ENCODE peak calls at places on chromosomes 3 and 15, in four cellular contexts. J, X, O and N are unnamed samples.
A peak's percentile ranks its signal among the peaks of the same experiment; 100 is the strongest.

GRCh38 chr3:188006726-188007393 is 147.1 kb upstream of the LPP start:
- DNase-seq in O (no peak), J (no peak), X (no peak), N (no peak)

GRCh38 chr3:170049146-170050000 is 11.6 kb downstream of the GPR160 start:
- DNase-seq in X (no peak), O (no peak), J (no peak), N (peak; percentile 85)

GRCh38 chr3:39349080-39349479 is 19.6 kb downstream of the CCR8 start:
- DNase-seq in X (no peak), J (no peak), O (no peak), N (no peak)

GRCh38 chr15:77716632-77717343 is 84.1 kb upstream of the LINGO1 start:
- DNase-seq in O (no peak), J (no peak), X (peak; percentile 73), N (peak; percentile 47)

GRCh38 chr3:60917136-60917535 is 334.1 kb downstream of the FHIT start:
- DNase-seq in O (no peak), X (peak; percentile 34), J (no peak), N (no peak)

GRCh38 chr3:159741281-159741680 is 247.4 kb upstream of the IL12A start:
- DNase-seq in J (no peak), O (no peak), X (no peak), N (no peak)

GRCh38 chr3:178267158-178267838 is 268.9 kb upstream of the KCNMB2 start:
- DNase-seq in O (no peak), X (no peak), J (no peak), N (peak; percentile 10)

GRCh38 chr15:83207622-83208356 is at the start of gene HDGFL3:
- DNase-seq in O (no peak), X (peak; percentile 87), J (peak; percentile 57), N (peak; percentile 89)

GRCh38 chr3:71301001-71301400 is 282.5 kb downstream of the FOXP1 start:
- DNase-seq in J (no peak), O (no peak), X (no peak), N (no peak)

GRCh38 chr15:92510163-92510882 is 116.6 kb downstream of the ST8SIA2 start:
- DNase-seq in O (no peak), X (no peak), J (peak; percentile 51), N (no peak)

GRCh38 chr3:51982838-51983577 is at the start of gene ACY1:
- DNase-seq in O (peak; percentile 83), X (peak; percentile 97), J (peak; percentile 92), N (peak; percentile 100)

GRCh38 chr3:15667484-15667883 is 65.9 kb downstream of the BTD start:
- DNase-seq in J (no peak), O (no peak), X (no peak), N (no peak)

GRCh38 chr15:58684036-58684700 is 65.3 kb downstream of the ADAM10 start:
- DNase-seq in J (no peak), X (no peak), O (no peak), N (no peak)

GRCh38 chr3:100869787-100870186 is 123.4 kb downstream of the ABI3BP start:
- DNase-seq in X (no peak), J (no peak), O (no peak), N (no peak)

GRCh38 chr3:43372809-43373587 is 86.7 kb downstream of the SNRK start:
- DNase-seq in X (no peak), O (no peak), J (no peak), N (peak; percentile 82)

GRCh38 chr15:59276225-59277178 is 69.9 kb downstream of the LDHAL6B start:
- DNase-seq in X (no peak), J (peak; percentile 92), O (no peak), N (no peak)

GRCh38 chr3:144028798-144029411 is 57.3 kb downstream of the DIPK2A start:
- DNase-seq in X (no peak), J (no peak), O (no peak), N (no peak)

GRCh38 chr3:2099028-2099671 is 484 bp downstream of the CNTN4 start:
- DNase-seq in X (peak; percentile 65), O (no peak), J (no peak), N (peak; percentile 45)

GRCh38 chr15:43390723-43391122 is 19.8 kb downstream of the TUBGCP4 start:
- DNase-seq in J (no peak), X (no peak), O (no peak), N (no peak)

GRCh38 chr15:72936691-72937679 is 115.3 kb upstream of the NEO1 start:
- DNase-seq in X (no peak), O (no peak), J (no peak), N (no peak)

GRCh38 chr3:53473422-53473821 is 21.0 kb upstream of the CACNA1D start:
- DNase-seq in X (no peak), O (no peak), J (no peak), N (no peak)

GRCh38 chr3:105798381-105798934 is 70.4 kb downstream of the CBLB start:
- DNase-seq in J (no peak), O (no peak), X (peak; percentile 24), N (no peak)

GRCh38 chr3:150407818-150408231 is 273 bp upstream of the TSC22D2 start:
- DNase-seq in O (peak; percentile 90), J (no peak), X (no peak), N (peak; percentile 80)

GRCh38 chr15:25971053-25971452 is 107.9 kb upstream of the ATP10A start:
- DNase-seq in O (no peak), X (no peak), J (no peak), N (no peak)

GRCh38 chr3:170500995-170501394 is 82.3 kb downstream of the CLDN11 start:
- DNase-seq in J (no peak), O (no peak), X (no peak), N (no peak)

GRCh38 chr3:122572940-122573412 is 4.5 kb upstream of the PARP15 start:
- DNase-seq in O (no peak), J (peak; percentile 77), X (no peak), N (no peak)

GRCh38 chr3:30643763-30644462 is 37.5 kb downstream of the TGFBR2 start:
- DNase-seq in X (no peak), J (no peak), O (no peak), N (no peak)

GRCh38 chr3:129971368-129972052 is 3.0 kb upstream of the TRH start:
- DNase-seq in O (no peak), J (no peak), X (no peak), N (no peak)

GRCh38 chr3:37029111-37029510 is 35.8 kb downstream of the MLH1 start:
- DNase-seq in O (no peak), J (no peak), X (no peak), N (peak; percentile 29)

GRCh38 chr15:95972136-95972553 is 358.4 kb upstream of the NR2F2 start:
- DNase-seq in O (no peak), X (no peak), J (peak; percentile 6), N (peak; percentile 35)

GRCh38 chr3:12916159-12916558 is 74.8 kb upstream of the RPL32 start:
- DNase-seq in X (no peak), O (no peak), J (no peak), N (no peak)

GRCh38 chr3:13406200-13406599 is 13.9 kb downstream of the NUP210 start:
- DNase-seq in O (no peak), J (no peak), X (no peak), N (no peak)

GRCh38 chr15:59993950-59994401 is 10.1 kb upstream of the FOXB1 start:
- DNase-seq in X (peak; percentile 33), J (no peak), O (no peak), N (peak; percentile 45)

GRCh38 chr15:68313501-68314390 is 36.2 kb downstream of the FEM1B start:
- DNase-seq in X (peak; percentile 18), J (no peak), O (no peak), N (no peak)

GRCh38 chr3:128091586-128091985 is 32.0 kb downstream of the RUVBL1 start:
- DNase-seq in J (no peak), O (no peak), X (no peak), N (no peak)

GRCh38 chr3:128095222-128095703 is 28.3 kb downstream of the RUVBL1 start:
- DNase-seq in O (peak; percentile 50), J (peak; percentile 86), X (peak; percentile 86), N (peak; percentile 94)

GRCh38 chr3:128098234-128098633 is 25.4 kb downstream of the RUVBL1 start:
- DNase-seq in X (no peak), J (no peak), O (no peak), N (peak; percentile 30)

GRCh38 chr3:128089135-128089534 is 34.5 kb downstream of the RUVBL1 start:
- DNase-seq in X (no peak), J (no peak), O (no peak), N (no peak)

GRCh38 chr3:128094295-128095151 is 29.1 kb downstream of the RUVBL1 start:
- DNase-seq in O (no peak), J (no peak), X (no peak), N (peak; percentile 53)
- TF ChIP-seq CTCF in O (peak; percentile 36), J (no peak), X (no peak), N (no peak)

GRCh38 chr15:97026781-97027180 is 696.3 kb downstream of the NR2F2 start:
- DNase-seq in X (no peak), O (no peak), J (no peak), N (no peak)

GRCh38 chr15:97027772-97028171 is 697.3 kb downstream of the NR2F2 start:
- DNase-seq in O (no peak), X (no peak), J (no peak), N (no peak)

GRCh38 chr15:97023131-97023844 is 692.8 kb downstream of the NR2F2 start:
- DNase-seq in O (no peak), X (no peak), J (no peak), N (no peak)
- H2AFZ ChIP-seq in O (no peak overlapping the region), X (no peak overlapping the region), J (no peak overlapping the region), N (no peak overlapping the region)

GRCh38 chr15:70635895-70636294 is 127.5 kb downstream of the UACA start:
- DNase-seq in O (no peak), J (no peak), X (no peak), N (no peak)

GRCh38 chr15:70632079-70632850 is 131.1 kb downstream of the UACA start:
- DNase-seq in O (no peak), X (no peak), J (peak; percentile 13), N (no peak)

GRCh38 chr15:70632981-70633380 is 130.4 kb downstream of the UACA start:
- DNase-seq in X (no peak), J (no peak), O (no peak), N (no peak)

GRCh38 chr15:70633394-70633793 is 130.0 kb downstream of the UACA start:
- DNase-seq in X (no peak), O (no peak), J (no peak), N (no peak)

GRCh38 chr15:70636540-70637165 is 126.7 kb downstream of the UACA start:
- DNase-seq in X (peak; percentile 46), J (peak; percentile 24), O (no peak), N (no peak)
- TF ChIP-seq CTCF in X (peak; percentile 49), J (peak; percentile 25), O (peak; percentile 24), N (peak; percentile 55)

GRCh38 chr15:33701304-33701696 is 267.0 kb upstream of the CHRM5 start:
- DNase-seq in X (no peak), O (no peak), J (no peak), N (no peak)
- H2AFZ ChIP-seq in X (no peak overlapping the region), O (no peak overlapping the region), J (no peak overlapping the region), N (no peak overlapping the region)

GRCh38 chr3:162847511-162847910 is 1350.9 kb downstream of the OTOL1 start:
- DNase-seq in O (no peak), X (no peak), J (no peak), N (no peak)
- TF ChIP-seq CTCF in O (no peak), X (no peak), J (no peak), N (no peak)